ENCODE peak calls at places on chromosome 12, in nine cellular contexts. Y is CD4-positive, alpha-beta memory T cell; X is stomach; Z is hepatocyte; P is CD8-positive, alpha-beta memory T cell; O is effector memory CD4-positive, alpha-beta T cell; H is thoracic aorta; E is A549; G is upper lobe of right lung. J is an unnamed sample. For H3K4me1, the result is how much of the 10 kb centered on the place peaks cover.

GRCh38 chr12:84842406-84843013 is 70.1 kb downstream of the SLC6A15 start:
- DNase-seq in Y (peak), X (no peak), Z (peak), P (no peak), O (no peak), H (no peak), E (peak), G (no peak), J (no peak)

GRCh38 chr12:45730842-45731336 is 1.4 kb downstream of the ARID2 start:
- DNase-seq in Y (peak), X (no peak), Z (no peak), P (peak), O (peak), H (no peak), E (no peak), G (no peak), J (no peak)

GRCh38 chr12:113852695-113853490 is 113.2 kb downstream of the RBM19 start:
- DNase-seq in Y (no peak), X (no peak), Z (no peak), P (no peak), O (no peak), H (no peak), E (no peak), G (no peak), J (no peak)

GRCh38 chr12:86774841-86775386 is 518.7 kb upstream of the MGAT4C start:
- DNase-seq in Y (no peak), X (no peak), Z (no peak), P (no peak), O (no peak), H (no peak), E (no peak), G (no peak), J (no peak)

GRCh38 chr12:108367436-108367835 is 28.3 kb upstream of the CMKLR1 start:
- DNase-seq in Y (no peak), X (no peak), Z (no peak), P (no peak), O (no peak), H (no peak), E (no peak), G (peak), J (no peak)

GRCh38 chr12:2998789-2999264 is 39.6 kb downstream of the TEAD4 start:
- DNase-seq in Y (no peak), X (no peak), Z (no peak), P (no peak), O (no peak), H (peak), E (no peak), G (no peak), J (peak)

GRCh38 chr12:63276537-63277365 is 125.8 kb upstream of the AVPR1A start:
- DNase-seq in Y (no peak), X (peak), Z (peak), P (no peak), O (no peak), H (no peak), E (no peak), G (no peak), J (no peak)

GRCh38 chr12:65609359-65609771 is 214.9 kb upstream of the HMGA2 start:
- DNase-seq in Y (no peak), X (no peak), Z (no peak), P (no peak), O (no peak), H (no peak), E (no peak), G (no peak), J (peak)

GRCh38 chr12:53234236-53234635 is 2.2 kb upstream of the RARG start:
- DNase-seq in Y (no peak), X (no peak), Z (peak), P (peak), O (no peak), H (no peak), E (no peak), G (no peak), J (no peak)

GRCh38 chr12:110677206-110677911 is 11.6 kb downstream of the HVCN1 start:
- DNase-seq in Y (no peak), X (no peak), Z (no peak), P (no peak), O (no peak), H (no peak), E (no peak), G (no peak), J (no peak)

GRCh38 chr12:46342562-46343033 is 30.0 kb downstream of the SLC38A2 start:
- DNase-seq in Y (peak), X (peak), Z (peak), P (peak), O (peak), H (no peak), E (no peak), G (no peak), J (no peak)

GRCh38 chr12:57334219-57334618 is 83.2 kb upstream of the STAC3 start:
- DNase-seq in Y (no peak), X (no peak), Z (no peak), P (no peak), O (no peak), H (no peak), E (no peak), G (no peak), J (no peak)

DNA sequence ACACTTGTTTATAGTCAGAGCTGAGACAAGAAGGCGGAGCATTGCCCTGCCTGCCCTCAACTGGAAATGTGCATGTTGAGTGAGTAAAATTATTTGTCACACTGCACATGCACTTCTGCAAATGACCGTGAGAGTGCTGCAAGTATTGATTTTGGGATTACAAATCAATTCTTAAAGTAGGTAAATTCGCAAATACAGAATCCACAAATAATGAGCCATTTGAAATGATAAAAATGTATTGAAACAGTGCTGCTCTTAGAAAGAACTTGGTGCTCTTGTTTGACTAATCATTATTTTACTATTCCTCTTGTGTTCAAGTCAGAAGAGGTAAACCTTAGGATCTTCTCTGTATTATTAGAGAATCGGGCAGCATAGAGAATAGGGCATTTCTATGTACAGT is 34.9 kb downstream of the CFAP251 start:
- DNase-seq in Y (no peak), X (no peak), Z (no peak), P (no peak), O (no peak), H (no peak), E (no peak), G (no peak), J (no peak)
- H3K4me1 ChIP-seq in Y (under half), X (under half), Z (under half), P (under half), O (under half), H (under half), E (under half), G (under half), J (under half)

DNA sequence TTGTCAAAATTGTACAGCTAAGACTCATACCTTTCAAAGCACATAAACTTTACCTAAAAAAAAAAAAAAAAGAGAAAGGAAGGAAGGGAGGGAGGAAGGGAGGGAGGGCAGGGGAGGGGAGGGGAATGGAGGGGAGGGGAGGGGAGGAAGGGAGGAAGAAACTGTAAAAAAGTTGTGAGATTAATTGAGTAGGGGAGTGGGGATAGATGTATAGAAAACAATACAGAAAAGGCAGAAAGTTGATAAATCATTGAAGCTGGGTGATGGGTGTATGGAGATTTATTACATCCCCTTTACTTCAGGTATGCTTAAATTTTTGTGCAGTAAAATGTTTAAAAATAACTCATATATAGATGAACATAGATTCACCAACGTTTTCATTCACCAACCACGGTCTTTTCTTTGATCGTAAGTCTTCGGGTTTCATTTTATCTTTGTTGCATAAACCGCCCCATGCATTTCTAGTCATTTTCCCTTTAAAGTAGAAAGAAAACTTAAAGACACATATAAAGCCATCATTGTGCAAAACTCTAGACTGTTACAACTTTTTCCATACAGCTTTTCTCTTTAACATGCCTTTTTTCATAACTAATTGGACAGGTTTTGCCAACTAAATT is 191.2 kb upstream of the KRR1 start:
- DNase-seq in Y (peak), X (no peak), Z (no peak), P (no peak), O (no peak), H (no peak), E (no peak), G (no peak), J (no peak)
- H3K4me1 ChIP-seq in Y (under half), X (under half), Z (under half), P (under half), O (under half), H (under half), E (under half), G (under half), J (under half)

GRCh38 chr12:123934016-123934620 is 38.5 kb downstream of the CCDC92 start:
- DNase-seq in Y (no peak), X (no peak), Z (no peak), P (no peak), O (no peak), H (no peak), E (no peak), G (peak), J (no peak)
- H3K4me1 ChIP-seq in Y (under half), X (under half), Z (under half), P (under half), O (under half), H (under half), E (under half), G (under half), J (under half)

GRCh38 chr12:47812797-47813490 is 6.8 kb downstream of the HDAC7 start:
- DNase-seq in Y (peak), X (peak), Z (peak), P (peak), O (peak), H (peak), E (peak), G (peak), J (peak)

GRCh38 chr12:47813491-47814196 is 6.1 kb downstream of the HDAC7 start:
- DNase-seq in Y (no peak), X (no peak), Z (no peak), P (no peak), O (no peak), H (no peak), E (peak), G (no peak), J (no peak)

GRCh38 chr12:47817272-47818006 is 2.3 kb downstream of the HDAC7 start:
- DNase-seq in Y (no peak), X (no peak), Z (peak), P (no peak), O (no peak), H (no peak), E (peak), G (peak), J (no peak)

GRCh38 chr12:47816646-47817271 is 2.9 kb downstream of the HDAC7 start:
- DNase-seq in Y (no peak), X (no peak), Z (no peak), P (no peak), O (no peak), H (no peak), E (no peak), G (peak), J (no peak)

DNA sequence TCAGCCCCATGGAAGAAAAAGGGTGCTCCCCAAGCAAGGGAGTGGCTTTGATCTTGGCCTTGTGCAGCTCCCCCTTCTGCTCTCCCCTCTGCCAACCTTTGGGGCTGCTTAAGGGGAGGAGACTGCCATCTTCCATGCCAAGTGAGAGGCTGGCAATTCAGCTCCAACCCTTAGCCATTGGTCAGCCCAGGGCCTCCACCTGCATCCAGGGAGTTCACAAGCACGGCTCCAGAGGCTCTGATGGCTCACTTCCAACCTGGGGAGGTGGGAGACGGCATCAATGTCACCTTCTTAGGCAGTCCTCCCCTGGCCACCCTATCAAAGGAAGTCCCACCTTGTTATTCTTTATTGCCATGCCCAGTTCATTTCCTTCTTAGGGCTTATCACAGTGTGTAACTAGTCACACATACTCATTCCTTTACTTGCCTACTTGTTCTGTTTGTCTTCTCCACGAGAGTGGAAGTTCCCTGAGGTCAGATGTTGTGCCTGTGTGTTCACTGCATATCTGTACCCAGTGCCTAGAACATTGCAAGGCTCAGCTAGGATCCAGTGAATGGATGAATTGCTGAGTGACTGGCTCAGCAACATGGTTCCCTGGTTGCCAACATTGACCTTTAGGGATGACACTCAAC is 5.0 kb downstream of the HDAC7 start:
- DNase-seq in Y (no peak), X (no peak), Z (no peak), P (no peak), O (no peak), H (no peak), E (no peak), G (no peak), J (no peak)
- H3K4me1 ChIP-seq in Y (half or more), X (half or more), Z (half or more), P (half or more), O (half or more), H (half or more), E (half or more), G (half or more), J (under half)

GRCh38 chr12:50061946-50062725 is 4.7 kb downstream of the ASIC1 start:
- DNase-seq in Y (no peak), X (no peak), Z (no peak), P (no peak), O (no peak), H (no peak), E (no peak), G (no peak), J (no peak)

GRCh38 chr12:50062733-50063452 is 5.5 kb downstream of the ASIC1 start:
- DNase-seq in Y (no peak), X (no peak), Z (no peak), P (no peak), O (no peak), H (no peak), E (no peak), G (no peak), J (no peak)

GRCh38 chr12:50060120-50060468 is 2.7 kb downstream of the ASIC1 start:
- DNase-seq in Y (no peak), X (no peak), Z (no peak), P (no peak), O (no peak), H (no peak), E (no peak), G (no peak), J (no peak)

GRCh38 chr12:50059440-50060119 is 2.2 kb downstream of the ASIC1 start:
- DNase-seq in Y (no peak), X (no peak), Z (no peak), P (no peak), O (no peak), H (no peak), E (no peak), G (no peak), J (peak)

GRCh38 chr12:50061172-50061571 is 3.8 kb downstream of the ASIC1 start:
- DNase-seq in Y (no peak), X (no peak), Z (no peak), P (no peak), O (no peak), H (no peak), E (no peak), G (no peak), J (no peak)
- H3K4me1 ChIP-seq in Y (under half), X (under half), Z (under half), P (under half), O (under half), H (under half), E (under half), G (under half), J (under half)

GRCh38 chr12:89859513-89860220 is 151.0 kb upstream of the ATP2B1 start:
- DNase-seq in Y (peak), X (no peak), Z (no peak), P (no peak), O (no peak), H (no peak), E (no peak), G (no peak), J (no peak)

GRCh38 chr12:89862511-89863331 is 154.1 kb upstream of the ATP2B1 start:
- DNase-seq in Y (peak), X (no peak), Z (no peak), P (peak), O (peak), H (no peak), E (no peak), G (no peak), J (no peak)

GRCh38 chr12:89863332-89863938 is 154.8 kb upstream of the ATP2B1 start:
- DNase-seq in Y (peak), X (no peak), Z (no peak), P (peak), O (peak), H (no peak), E (no peak), G (no peak), J (no peak)

GRCh38 chr12:89858718-89859117 is 150.1 kb upstream of the ATP2B1 start:
- DNase-seq in Y (no peak), X (no peak), Z (no peak), P (no peak), O (no peak), H (no peak), E (no peak), G (no peak), J (no peak)

GRCh38 chr12:89861086-89861485 is 152.4 kb upstream of the ATP2B1 start:
- DNase-seq in Y (no peak), X (no peak), Z (no peak), P (no peak), O (no peak), H (no peak), E (no peak), G (no peak), J (no peak)
- H3K4me1 ChIP-seq in Y (half or more), X (under half), Z (under half), P (under half), O (under half), H (under half), E (under half), G (under half), J (under half)